ENCODE peak calls at places on chromosomes 11 and 22, in nine cellular contexts. K, G, R, E, Q, J, U, M and O are unnamed samples.

GRCh38 chr11:19822531-19822930 is 109.9 kb downstream of the NAV2 start:
- DNase-seq in E (no peak), U (no peak), R (no peak), M (no peak), J (peak), K (no peak), G (no peak), Q (no peak), O (no peak)

GRCh38 chr11:36399745-36400144 is 103.7 kb downstream of the PRR5L start:
- DNase-seq in G (no peak), M (no peak), E (no peak), U (no peak), R (no peak), J (no peak), Q (no peak), K (no peak), O (no peak)

GRCh38 chr22:41781508-41781906 is 19.0 kb upstream of the CCDC134 start:
- DNase-seq in U (no peak), K (no peak), Q (no peak), J (no peak), R (no peak), M (no peak), G (no peak), E (no peak), O (no peak)

GRCh38 chr11:71372693-71373657 is 75.2 kb downstream of the DHCR7 start:
- DNase-seq in M (no peak), K (no peak), U (no peak), R (no peak), E (no peak), G (no peak), J (no peak), Q (no peak), O (peak)

GRCh38 chr22:23278883-23279675 is 98.8 kb downstream of the BCR start:
- DNase-seq in Q (peak), M (peak), G (no peak), E (no peak), J (no peak), K (no peak), R (no peak), U (peak), O (peak)

GRCh38 chr11:2234963-2235362 is 35.4 kb downstream of the ASCL2 start:
- DNase-seq in K (no peak), Q (no peak), J (no peak), M (no peak), U (no peak), R (no peak), E (no peak), G (no peak), O (no peak)

GRCh38 chr11:112797653-112798293 is 163.4 kb upstream of the NCAM1 start:
- DNase-seq in M (no peak), E (no peak), K (no peak), J (peak), R (peak), U (no peak), Q (peak), G (no peak), O (peak)

GRCh38 chr11:72624496-72625201 is 49.6 kb downstream of the PDE2A start:
- DNase-seq in R (no peak), E (peak), K (peak), J (no peak), Q (peak), M (peak), G (no peak), U (peak), O (no peak)

GRCh38 chr11:126669416-126669815 is 313.9 kb downstream of the ST3GAL4 start:
- DNase-seq in M (no peak), K (no peak), J (no peak), U (no peak), E (no peak), G (no peak), R (no peak), Q (no peak), O (no peak)

GRCh38 chr11:22730319-22730718 is 63.9 kb downstream of the GAS2 start:
- DNase-seq in M (no peak), R (no peak), U (no peak), Q (no peak), J (no peak), E (no peak), K (no peak), G (no peak), O (peak)

GRCh38 chr22:27175444-27175843 is 518.1 kb downstream of the MIAT start:
- DNase-seq in J (no peak), U (no peak), Q (no peak), E (no peak), M (no peak), G (no peak), K (no peak), R (no peak), O (no peak)

GRCh38 chr11:65572356-65573043 is at the start of gene FAM89B:
- DNase-seq in Q (peak), U (peak), G (peak), K (peak), R (peak), J (peak), M (peak), E (peak), O (peak)

GRCh38 chr22:32378703-32379272 is 21.1 kb downstream of the RFPL3 start:
- DNase-seq in K (no peak), J (peak), E (no peak), Q (peak), R (peak), G (no peak), M (no peak), U (no peak), O (peak)

GRCh38 chr22:48743601-48744282 is 1083.9 kb downstream of the BRD1 start:
- DNase-seq in K (peak), G (no peak), R (no peak), E (no peak), Q (peak), M (no peak), J (no peak), U (no peak), O (no peak)

GRCh38 chr11:48193876-48194275 is 22.7 kb upstream of the OR4B1 start:
- DNase-seq in E (no peak), G (no peak), U (no peak), Q (no peak), M (no peak), J (no peak), K (no peak), R (no peak), O (no peak)

GRCh38 chr11:96622026-96622634 is 232.3 kb downstream of the JRKL start:
- DNase-seq in R (no peak), J (no peak), M (peak), E (no peak), U (peak), K (no peak), G (no peak), Q (no peak), O (peak)

GRCh38 chr22:31970490-31971444 is 26.4 kb downstream of the YWHAH start:
- DNase-seq in R (peak), M (peak), K (peak), E (peak), J (peak), G (peak), U (peak), Q (peak), O (peak)

GRCh38 chr11:125342281-125342980 is 153.6 kb downstream of the FEZ1 start:
- DNase-seq in J (no peak), Q (no peak), R (no peak), U (no peak), E (no peak), M (no peak), K (no peak), G (no peak), O (no peak)

GRCh38 chr11:35580397-35580781 is 37.9 kb upstream of the FJX1 start:
- DNase-seq in R (no peak), E (no peak), J (no peak), Q (no peak), G (no peak), U (no peak), M (no peak), K (no peak), O (no peak)

GRCh38 chr11:13333456-13333957 is 55.9 kb downstream of the BMAL1 start:
- DNase-seq in G (no peak), M (no peak), U (no peak), J (no peak), K (no peak), E (no peak), Q (no peak), R (no peak), O (peak)

GRCh38 chr11:59117774-59118173 is 10.7 kb downstream of the FAM111B start:
- DNase-seq in M (no peak), K (no peak), U (no peak), Q (no peak), J (no peak), E (no peak), G (no peak), R (no peak), O (no peak)

GRCh38 chr22:22942511-22943329 is 55.1 kb downstream of the IGLL5 start:
- DNase-seq in J (peak), E (peak), Q (peak), G (peak), K (peak), M (peak), U (peak), R (peak), O (peak)

GRCh38 chr11:109911488-109911887 is 181.7 kb upstream of the ZC3H12C start:
- DNase-seq in E (no peak), U (no peak), M (no peak), R (no peak), G (no peak), J (no peak), Q (no peak), K (no peak), O (no peak)

GRCh38 chr22:25728064-25728463 is 13.9 kb upstream of the MYO18B start:
- DNase-seq in G (no peak), M (no peak), Q (no peak), K (no peak), U (no peak), R (no peak), E (no peak), J (no peak), O (no peak)

GRCh38 chr11:117381481-117381880 is 53.8 kb downstream of the CEP164 start:
- DNase-seq in E (no peak), J (no peak), U (no peak), K (no peak), R (no peak), G (no peak), M (no peak), Q (no peak), O (no peak)

GRCh38 chr11:116693206-116694016 is 79.4 kb downstream of the BUD13 start:
- DNase-seq in M (no peak), U (no peak), G (no peak), J (no peak), Q (no peak), E (no peak), R (no peak), K (peak), O (peak)

GRCh38 chr11:66950113-66950535 is 8.1 kb downstream of the PC start:
- DNase-seq in J (peak), M (no peak), Q (no peak), E (no peak), U (no peak), R (no peak), G (no peak), K (no peak), O (peak)

GRCh38 chr11:102223859-102224258 is 93.4 kb upstream of the BIRC3 start:
- DNase-seq in G (no peak), M (no peak), J (no peak), E (no peak), Q (no peak), R (no peak), U (no peak), K (no peak), O (peak)

GRCh38 chr11:109015283-109015682 is 350.4 kb downstream of the DDX10 start:
- DNase-seq in U (no peak), J (no peak), Q (no peak), M (no peak), K (no peak), R (no peak), G (no peak), E (no peak), O (peak)

GRCh38 chr22:50672471-50673230 is at the start of gene SHANK3:
- DNase-seq in U (peak), M (peak), R (no peak), K (peak), G (no peak), E (peak), J (no peak), Q (no peak), O (no peak)

GRCh38 chr11:19258651-19259230 is 18.0 kb upstream of the E2F8 start:
- DNase-seq in J (no peak), K (no peak), E (no peak), G (no peak), Q (no peak), R (no peak), M (no peak), U (no peak), O (no peak)

DNA sequence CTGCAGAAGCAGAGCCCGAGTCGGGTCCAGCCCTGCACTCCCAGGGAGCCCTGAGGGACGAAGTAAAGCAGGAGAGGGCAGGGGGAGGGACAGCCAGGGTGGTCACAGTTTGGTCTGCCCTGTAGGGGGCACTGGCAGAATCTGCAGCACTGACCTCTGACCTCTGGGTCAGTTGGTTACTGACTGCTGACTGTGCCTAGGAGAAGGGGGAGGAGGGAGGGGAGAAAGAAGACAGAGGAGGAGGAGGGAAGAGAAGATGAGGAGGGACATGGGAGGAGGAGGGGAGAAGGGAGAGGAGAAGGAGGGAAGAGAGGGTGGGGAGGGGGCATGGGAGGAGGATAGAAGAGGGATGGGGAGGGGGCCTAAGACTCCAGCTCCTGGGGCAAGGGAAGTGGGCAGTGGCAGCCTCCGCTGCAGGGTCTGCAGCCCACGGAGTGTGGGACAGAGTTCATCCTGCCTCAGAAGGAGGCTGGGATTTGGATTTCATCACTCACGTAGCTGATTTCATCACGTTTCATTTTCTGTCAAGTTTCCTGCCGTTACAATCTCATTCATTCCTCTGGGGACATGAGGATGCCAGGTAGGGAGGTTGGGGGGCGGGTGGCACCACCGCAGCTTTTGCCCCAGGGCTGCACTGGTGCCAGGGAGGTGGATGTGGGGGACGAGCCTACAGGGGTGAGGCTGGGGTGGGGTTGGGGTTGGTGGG is 55.2 kb downstream of the FLRT1 start:
- DNase-seq in R (peak), J (no peak), Q (no peak), U (no peak), M (no peak), G (no peak), K (no peak), E (no peak), O (peak)
- TF ChIP-seq CTCF in R (no peak), J (peak), Q (no peak), U (no peak), M (no peak), G (no peak), K (no peak), E (no peak), O (no peak)

DNA sequence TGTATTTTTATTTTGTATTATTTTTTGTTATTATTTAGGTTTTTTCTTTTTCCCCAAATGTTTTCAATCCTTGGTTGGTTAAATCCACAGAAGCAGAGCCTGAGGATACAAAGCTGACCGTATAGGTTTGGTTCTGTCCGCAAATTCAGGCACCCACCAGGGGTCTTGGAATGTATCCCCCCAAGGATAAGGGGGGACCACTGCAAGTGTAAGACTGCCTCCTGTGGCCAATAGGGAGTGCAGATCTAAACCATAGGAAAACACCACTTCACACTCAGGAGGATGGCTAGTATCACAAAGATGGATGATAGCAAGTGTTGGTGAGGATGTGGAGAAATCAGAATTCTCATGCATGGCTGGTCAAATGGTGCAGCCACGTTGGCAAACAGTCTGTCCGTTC is 20.0 kb downstream of the CPT1A start:
- DNase-seq in Q (no peak), U (no peak), E (no peak), J (no peak), M (no peak), K (no peak), G (no peak), R (no peak), O (no peak)
- TF ChIP-seq CTCF in Q (peak), U (no peak), E (no peak), J (peak), M (no peak), K (no peak), G (no peak), R (no peak), O (no peak)

GRCh38 chr11:94595061-94595460 is 27.9 kb downstream of the PIWIL4 start:
- DNase-seq in M (no peak), Q (no peak), K (no peak), E (no peak), R (no peak), U (no peak), J (no peak), G (no peak), O (no peak)

GRCh38 chr11:94593030-94593429 is 25.9 kb downstream of the PIWIL4 start:
- DNase-seq in M (no peak), J (no peak), E (no peak), K (no peak), Q (no peak), G (no peak), U (no peak), R (no peak), O (no peak)

GRCh38 chr11:94599510-94599909 is 32.3 kb downstream of the PIWIL4 start:
- DNase-seq in K (no peak), J (no peak), M (no peak), R (no peak), Q (no peak), E (no peak), G (no peak), U (peak), O (no peak)

GRCh38 chr11:94602430-94603372 is 35.5 kb downstream of the PIWIL4 start:
- DNase-seq in J (no peak), R (no peak), Q (peak), G (no peak), U (peak), E (peak), K (peak), M (peak), O (no peak)

GRCh38 chr11:94597896-94598295 is 30.7 kb downstream of the PIWIL4 start:
- DNase-seq in J (peak), E (no peak), K (no peak), M (no peak), R (no peak), Q (peak), G (no peak), U (no peak), O (no peak)
- TF ChIP-seq CTCF in J (peak), E (no peak), K (no peak), M (no peak), R (peak), Q (no peak), G (no peak), U (no peak), O (no peak)

GRCh38 chr11:78416285-78417174 is 1.1 kb downstream of the GAB2 start:
- DNase-seq in G (peak), U (peak), E (peak), M (peak), J (peak), R (peak), Q (peak), K (peak), O (peak)
- TF ChIP-seq CTCF in G (no peak), U (peak), E (peak), M (peak), J (peak), R (peak), Q (peak), K (peak), O (peak)

GRCh38 chr22:36330655-36331305 is 57.0 kb downstream of the MYH9 start:
- DNase-seq in K (peak), R (no peak), G (no peak), J (no peak), U (peak), Q (no peak), E (peak), M (peak), O (no peak)

GRCh38 chr22:36333632-36334031 is 54.1 kb downstream of the MYH9 start:
- DNase-seq in R (no peak), G (no peak), Q (no peak), E (no peak), J (no peak), K (no peak), U (no peak), M (no peak), O (no peak)

GRCh38 chr22:36331306-36331911 is 56.4 kb downstream of the MYH9 start:
- DNase-seq in R (no peak), M (peak), Q (peak), U (peak), G (no peak), K (peak), E (peak), J (no peak), O (peak)

GRCh38 chr22:36332623-36333331 is 55.0 kb downstream of the MYH9 start:
- DNase-seq in E (no peak), K (no peak), G (no peak), R (no peak), Q (no peak), M (no peak), U (no peak), J (no peak), O (peak)

DNA sequence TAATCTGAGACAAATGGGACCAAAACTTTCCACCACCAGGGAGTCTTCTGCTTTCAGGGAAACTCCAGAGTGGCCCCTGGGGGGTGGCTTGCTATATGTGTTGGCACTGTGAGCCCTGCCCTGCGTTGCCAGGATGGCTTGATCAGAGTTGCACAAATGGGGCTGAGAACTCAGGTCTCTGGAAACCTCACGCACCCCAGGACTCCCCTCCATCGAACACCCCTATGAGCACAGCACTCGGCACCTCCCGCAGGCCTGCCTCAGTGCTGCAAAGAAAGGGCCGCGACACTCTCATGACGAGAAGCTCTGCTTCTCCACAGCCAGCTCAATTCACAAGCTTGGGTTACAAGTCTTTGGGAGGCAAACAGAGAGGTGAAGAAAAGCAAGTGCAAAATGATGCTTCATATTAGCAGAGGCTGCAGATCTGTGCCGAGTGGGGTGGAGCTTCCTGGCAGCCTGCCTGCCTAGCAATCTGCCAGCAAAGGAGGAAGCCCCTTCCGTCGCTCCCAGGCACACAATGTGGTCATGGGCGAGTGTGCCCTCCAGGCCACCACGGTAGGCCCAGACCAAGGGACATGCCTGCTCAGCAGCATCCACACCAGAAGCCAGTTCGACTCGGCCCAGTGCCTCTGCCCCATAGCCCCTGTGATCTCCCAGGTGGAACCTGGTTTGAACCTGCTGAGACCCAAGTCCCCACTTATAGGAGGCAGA is 55.7 kb downstream of the MYH9 start:
- DNase-seq in G (no peak), M (peak), K (peak), Q (peak), J (peak), R (no peak), E (peak), U (peak), O (peak)
- TF ChIP-seq CTCF in G (no peak), M (no peak), K (no peak), Q (no peak), J (no peak), R (no peak), E (no peak), U (no peak), O (no peak)